ENCODE peak calls at places on chromosomes 1 and 21, in ten cellular contexts. F is cardiac muscle cell; P is K562; G is CD8-positive, alpha-beta T cell; A is left ventricle myocardium inferior; V is aorta; R is MM.1S; M is uterus; J is PC-3; T is OCI-LY7. H is an unnamed sample.

GRCh38 chr1:6028042-6028895 is 17.4 kb upstream of the KCNAB2 start:
- DNase-seq in F (peak; percentile 28), P (no peak), G (peak; percentile 79), A (no peak), V (no peak), R (no peak), M (no peak), J (no peak), T (no peak), H (peak; percentile 91)

GRCh38 chr1:230861970-230862595 is 6.2 kb downstream of the C1orf198 start:
- DNase-seq in F (no peak), P (no peak), G (no peak), A (peak; percentile 42), V (no peak), R (no peak), M (no peak), J (no peak), T (no peak), H (no peak)

GRCh38 chr1:172637522-172637921 is 21.4 kb upstream of the FASLG start:
- DNase-seq in F (peak; percentile 88), P (peak; percentile 76), G (no peak), A (no peak), V (no peak), R (no peak), M (no peak), J (peak; percentile 99), T (no peak), H (no peak)

GRCh38 chr1:216742625-216743024 is 19.4 kb upstream of the ESRRG start:
- DNase-seq in F (peak; percentile 30), P (no peak), G (no peak), A (no peak), V (no peak), R (peak; percentile 18), M (no peak), J (peak; percentile 54), T (no peak), H (no peak)

GRCh38 chr1:203945030-203945429 is 83.6 kb downstream of the SNRPE start:
- DNase-seq in F (no peak), P (no peak), G (no peak), A (no peak), V (no peak), R (no peak), M (no peak), J (no peak), T (no peak), H (no peak)

GRCh38 chr1:33294071-33295010 is 26.6 kb downstream of the A3GALT2 start:
- DNase-seq in F (no peak), P (no peak), G (no peak), A (no peak), V (peak; percentile 52), R (no peak), M (no peak), J (no peak), T (no peak), H (no peak)

GRCh38 chr1:20726107-20726911 is 6.2 kb downstream of the SH2D5 start:
- DNase-seq in F (no peak), P (no peak), G (peak; percentile 39), A (no peak), V (peak; percentile 73), R (no peak), M (no peak), J (no peak), T (no peak), H (no peak)

GRCh38 chr1:210477328-210477924 is 148.7 kb downstream of the HHAT start:
- DNase-seq in F (no peak), P (no peak), G (no peak), A (no peak), V (no peak), R (no peak), M (no peak), J (peak; percentile 50), T (no peak), H (no peak)

GRCh38 chr1:33275706-33276572 is 19.6 kb downstream of the ZNF362 start:
- DNase-seq in F (no peak), P (no peak), G (no peak), A (no peak), V (peak; percentile 68), R (no peak), M (no peak), J (no peak), T (no peak), H (no peak)

DNA sequence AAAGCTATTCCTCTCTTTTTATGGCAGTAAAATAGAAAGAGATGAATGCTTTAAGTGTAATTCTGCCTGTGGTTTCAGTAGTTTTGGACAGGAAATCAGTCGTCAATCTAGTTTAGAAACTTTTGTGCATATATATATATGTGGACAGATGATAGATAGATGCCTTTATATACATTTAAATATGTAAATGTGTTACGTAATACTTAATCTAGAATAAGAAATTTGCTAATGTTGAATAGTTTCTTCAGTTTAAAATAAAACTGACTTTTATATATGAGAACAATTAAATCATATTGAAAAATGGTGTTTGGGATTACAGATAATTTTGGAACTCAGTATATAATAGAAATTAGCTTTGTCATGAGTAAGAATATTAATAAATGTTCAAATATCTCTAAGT is 1165.7 kb upstream of the NCAM2 start:
- DNase-seq in F (no peak), P (no peak), G (no peak), A (no peak), V (no peak), R (no peak), M (no peak), J (no peak), T (no peak), H (no peak)
- H3K27ac ChIP-seq in F (no peak overlapping the region), P (no peak overlapping the region), G (no peak overlapping the region), A (no peak overlapping the region), V (no peak overlapping the region), R (no peak overlapping the region), M (no peak overlapping the region), J (no peak overlapping the region), T (no peak overlapping the region), H (no peak overlapping the region)

GRCh38 chr1:2528611-2528965 is 1.5 kb downstream of the HES5 start:
- DNase-seq in F (no peak), P (no peak), G (no peak), A (no peak), V (no peak), R (no peak), M (no peak), J (no peak), T (no peak), H (no peak)

GRCh38 chr1:2525896-2526823 is at the start of gene PANK4:
- DNase-seq in F (peak; percentile 96), P (peak; percentile 95), G (peak; percentile 92), A (peak; percentile 93), V (peak; percentile 96), R (peak; percentile 96), M (peak; percentile 93), J (peak; percentile 98), T (peak; percentile 96), H (peak; percentile 89)

GRCh38 chr1:2526824-2527552 is 592 bp upstream of the PANK4 start:
- DNase-seq in F (peak; percentile 27), P (no peak), G (no peak), A (peak; percentile 78), V (no peak), R (no peak), M (no peak), J (peak; percentile 80), T (no peak), H (no peak)

GRCh38 chr1:2528016-2528415 is 1.6 kb upstream of the PANK4 start:
- DNase-seq in F (no peak), P (no peak), G (no peak), A (peak; percentile 82), V (no peak), R (no peak), M (no peak), J (no peak), T (no peak), H (no peak)

GRCh38 chr1:2527553-2527860 is 1.1 kb upstream of the PANK4 start:
- DNase-seq in F (no peak), P (no peak), G (no peak), A (no peak), V (no peak), R (no peak), M (no peak), J (no peak), T (no peak), H (no peak)
- H3K4me1 ChIP-seq in F (peaks cover 18% of the 10 kb centered on the region), P (peaks cover 24% of the 10 kb centered on the region), G (peaks cover 59% of the 10 kb centered on the region), A (peaks cover 81% of the 10 kb centered on the region), V (no peaks in the 10 kb centered on the region), R (peaks cover 13% of the 10 kb centered on the region), M (peaks cover 33% of the 10 kb centered on the region), J (peaks cover 45% of the 10 kb centered on the region), T (peaks cover 26% of the 10 kb centered on the region), H (peaks cover 67% of the 10 kb centered on the region)

DNA sequence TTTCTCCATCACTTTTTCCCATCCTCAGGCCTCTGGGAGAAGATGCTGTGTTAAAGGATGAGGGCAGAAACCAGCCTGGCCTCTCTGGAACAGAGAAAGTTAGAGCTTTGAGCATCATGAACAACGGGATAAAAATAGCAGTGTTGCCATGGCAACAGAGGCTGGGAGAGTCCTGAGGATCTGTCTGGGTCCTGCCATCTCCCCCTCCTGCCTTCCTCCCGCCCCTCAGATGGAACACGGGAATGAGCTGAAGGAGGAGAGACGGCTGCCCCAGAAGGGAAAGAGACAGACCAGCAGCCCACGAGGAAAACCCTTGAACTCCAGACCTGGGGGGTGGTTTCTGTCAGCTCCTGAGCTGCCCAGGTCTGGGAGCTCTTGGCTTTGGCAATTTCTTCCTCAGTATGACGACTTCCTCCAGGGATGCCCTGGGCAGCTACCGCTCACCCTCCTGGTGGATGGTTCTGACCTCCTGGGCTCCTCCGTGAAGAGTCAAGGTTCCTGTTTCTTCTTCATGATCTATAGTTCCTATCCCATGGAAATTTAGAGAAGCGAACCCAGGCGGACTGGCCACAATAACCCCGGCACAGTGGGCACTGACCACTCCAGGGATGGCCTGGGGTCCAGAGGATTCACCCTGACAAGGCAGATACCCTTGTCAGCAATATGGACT is 14.2 kb upstream of the LEMD1 start:
- DNase-seq in F (no peak), P (no peak), G (no peak), A (no peak), V (peak; percentile 45), R (no peak), M (no peak), J (no peak), T (no peak), H (no peak)
- H3K27ac ChIP-seq in F (no peak overlapping the region), P (no peak overlapping the region), G (no peak overlapping the region), A (no peak overlapping the region), V (no peak overlapping the region), R (no peak overlapping the region), M (no peak overlapping the region), J (no peak overlapping the region), T (no peak overlapping the region), H (no peak overlapping the region)

GRCh38 chr1:157106813-157107189 is 7.2 kb upstream of the ETV3L start:
- DNase-seq in F (no peak), P (no peak), G (no peak), A (no peak), V (no peak), R (no peak), M (no peak), J (no peak), T (no peak), H (no peak)

GRCh38 chr1:157104598-157105293 is 5.1 kb upstream of the ETV3L start:
- DNase-seq in F (no peak), P (no peak), G (no peak), A (no peak), V (no peak), R (no peak), M (no peak), J (peak; percentile 58), T (no peak), H (no peak)

GRCh38 chr1:157105988-157106812 is 6.6 kb upstream of the ETV3L start:
- DNase-seq in F (peak; percentile 70), P (no peak), G (no peak), A (no peak), V (no peak), R (peak; percentile 16), M (no peak), J (peak; percentile 77), T (no peak), H (no peak)

GRCh38 chr1:157103283-157103682 is 3.7 kb upstream of the ETV3L start:
- DNase-seq in F (peak; percentile 15), P (no peak), G (no peak), A (no peak), V (no peak), R (no peak), M (no peak), J (no peak), T (no peak), H (no peak)

GRCh38 chr1:157105298-157105987 is 5.8 kb upstream of the ETV3L start:
- DNase-seq in F (no peak), P (no peak), G (no peak), A (no peak), V (no peak), R (peak; percentile 4), M (no peak), J (no peak), T (no peak), H (no peak)
- H3K4me1 ChIP-seq in F (no peaks in the 10 kb centered on the region), P (no peaks in the 10 kb centered on the region), G (no peaks in the 10 kb centered on the region), A (no peaks in the 10 kb centered on the region), V (no peaks in the 10 kb centered on the region), R (peaks cover 11% of the 10 kb centered on the region), M (no peaks in the 10 kb centered on the region), J (peaks cover 22% of the 10 kb centered on the region), T (no peaks in the 10 kb centered on the region), H (no peaks in the 10 kb centered on the region)